ENCODE peak calls at places on chromosomes 12 and 14, in five cellular contexts. W is mammary epithelial cell, T is aorta, O is BJ, I is PC-3. M is an unnamed sample. For H3K36me3, the result is how much of the 10 kb centered on the place peaks cover.

GRCh38 chr14:32985881-32986280 is 47.2 kb downstream of the NPAS3 start:
- DNase-seq in W (no peak), T (no peak), O (no peak), I (no peak), M (no peak)

GRCh38 chr14:105091335-105092123 is 26.3 kb upstream of the GPR132 start:
- DNase-seq in W (peak), T (peak), O (no peak), I (peak), M (no peak)

GRCh38 chr12:50453872-50454271 is 50.9 kb upstream of the DIP2B start:
- DNase-seq in W (no peak), T (no peak), O (no peak), I (peak), M (no peak)

GRCh38 chr14:95467232-95467631 is 49.2 kb downstream of the SYNE3 start:
- DNase-seq in W (no peak), T (no peak), O (no peak), I (no peak), M (no peak)

GRCh38 chr14:90053044-90053443 is 8.8 kb upstream of the KCNK13 start:
- DNase-seq in W (no peak), T (no peak), O (peak), I (peak), M (no peak)

GRCh38 chr12:120720234-120720968 is 5.2 kb upstream of the ACADS start:
- DNase-seq in W (peak), T (no peak), O (no peak), I (peak), M (no peak)

GRCh38 chr12:45990468-45991288 is at the start of gene SCAF11:
- DNase-seq in W (peak), T (peak), O (peak), I (peak), M (peak)

GRCh38 chr14:52397844-52398243 is 83.7 kb downstream of the PTGER2 start:
- DNase-seq in W (no peak), T (no peak), O (no peak), I (no peak), M (no peak)

GRCh38 chr14:91363776-91364523 is 53.7 kb downstream of the CCDC88C start:
- DNase-seq in W (no peak), T (peak), O (no peak), I (no peak), M (no peak)

GRCh38 chr14:103574707-103575285 is 12.0 kb downstream of the COA8 start:
- DNase-seq in W (no peak), T (no peak), O (no peak), I (no peak), M (no peak)

GRCh38 chr14:53044486-53044885 is 93.6 kb upstream of the FERMT2 start:
- DNase-seq in W (peak), T (no peak), O (peak), I (peak), M (no peak)

GRCh38 chr14:99191663-99192621 is 80.1 kb downstream of the BCL11B start:
- DNase-seq in W (peak), T (peak), O (peak), I (peak), M (no peak)

GRCh38 chr12:54981796-54982195 is 2.8 kb downstream of the TESPA1 start:
- DNase-seq in W (no peak), T (no peak), O (no peak), I (no peak), M (no peak)

GRCh38 chr14:99395904-99396530 is 84.6 kb downstream of the SETD3 start:
- DNase-seq in W (peak), T (no peak), O (no peak), I (peak), M (no peak)

GRCh38 chr14:99055019-99055418 is 217.0 kb downstream of the BCL11B start:
- DNase-seq in W (peak), T (no peak), O (no peak), I (no peak), M (no peak)

GRCh38 chr12:87923361-87923760 is 105.8 kb downstream of the C12orf50 start:
- DNase-seq in W (no peak), T (no peak), O (no peak), I (no peak), M (no peak)

GRCh38 chr14:42782744-42783143 is 1176.1 kb downstream of the LRFN5 start:
- DNase-seq in W (no peak), T (no peak), O (no peak), I (no peak), M (no peak)

DNA sequence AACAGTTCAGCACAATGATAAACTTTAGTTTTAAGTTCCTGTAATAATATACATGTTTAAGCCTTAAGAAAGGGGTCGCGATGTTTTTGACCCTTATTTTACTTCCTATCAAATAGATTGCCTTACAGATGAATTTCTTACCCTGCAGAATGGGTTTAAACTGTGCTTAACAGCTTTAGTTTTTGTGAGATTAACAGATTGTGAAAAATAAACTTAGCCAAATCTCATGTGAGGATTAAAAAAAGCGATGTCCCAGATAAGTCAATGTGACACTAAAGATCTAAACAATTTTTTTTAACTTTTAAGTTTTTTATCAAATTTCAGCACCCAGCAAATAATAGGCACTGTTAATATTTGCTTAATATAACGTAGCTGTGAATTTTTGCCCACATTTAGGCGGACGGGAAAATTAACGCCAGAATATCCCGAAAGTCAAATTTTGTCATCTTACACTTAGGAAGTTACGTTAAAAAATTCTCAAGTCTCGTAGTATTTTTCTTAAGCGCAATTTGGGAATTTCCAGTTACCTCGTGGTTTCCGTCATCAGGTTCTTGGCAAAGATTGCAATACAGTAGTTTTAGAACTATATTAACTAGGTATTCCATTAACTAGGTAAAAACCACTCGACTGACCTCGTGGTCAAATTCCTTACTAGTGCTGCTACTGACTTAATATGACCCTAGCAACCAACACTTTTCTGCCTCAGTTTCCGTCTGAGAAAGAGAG is 1.2 kb downstream of the HNRNPC start:
- DNase-seq in W (peak), T (no peak), O (no peak), I (peak), M (no peak)
- H3K36me3 ChIP-seq in W (under half), T (under half), O (under half), I (half or more), M (half or more)

GRCh38 chr12:111444314-111444705 is 38.6 kb downstream of the SH2B3 start:
- DNase-seq in W (peak), T (no peak), O (no peak), I (no peak), M (no peak)
- H3K4me3 ChIP-seq in W (no peak), T (no peak), O (no peak), I (no peak), M (no peak)

GRCh38 chr12:367972-368371 is 21.1 kb downstream of the KDM5A start:
- DNase-seq in W (no peak), T (no peak), O (no peak), I (no peak), M (no peak)
- H3K36me3 ChIP-seq in W (under half), T (under half), O (under half), I (under half), M (half or more)

GRCh38 chr12:116502989-116503496 is 56.1 kb upstream of the MAP1LC3B2 start:
- DNase-seq in W (no peak), T (no peak), O (no peak), I (peak), M (no peak)
- H3K4me3 ChIP-seq in W (no peak), T (no peak), O (no peak), I (no peak), M (no peak)

DNA sequence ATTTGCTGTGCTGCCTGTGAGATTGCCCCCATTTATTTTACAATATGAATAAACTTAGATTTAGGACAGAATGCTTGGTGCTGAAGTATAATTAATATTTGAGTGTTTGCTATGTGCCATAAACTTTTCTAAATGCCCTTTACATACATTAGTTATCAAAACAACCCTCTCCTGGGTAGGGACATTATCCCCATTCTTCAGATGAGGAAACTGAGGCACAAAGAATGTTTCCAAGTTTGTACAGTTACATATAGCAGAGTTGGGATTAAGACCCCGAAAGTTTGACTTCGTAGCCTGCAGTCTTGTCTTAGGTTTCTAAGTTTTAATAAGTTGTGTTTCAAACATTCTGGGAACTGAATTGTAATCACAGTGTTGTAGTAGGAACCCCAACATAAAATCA is 18.4 kb downstream of the KLHDC2 start:
- DNase-seq in W (no peak), T (no peak), O (no peak), I (no peak), M (no peak)
- H3K36me3 ChIP-seq in W (under half), T (under half), O (under half), I (half or more), M (half or more)

GRCh38 chr14:65976771-65977170 is 509.4 kb upstream of the CCDC196 start:
- DNase-seq in W (no peak), T (no peak), O (no peak), I (no peak), M (no peak)
- H3K4me3 ChIP-seq in W (no peak), T (no peak), O (no peak), I (no peak), M (no peak)

DNA sequence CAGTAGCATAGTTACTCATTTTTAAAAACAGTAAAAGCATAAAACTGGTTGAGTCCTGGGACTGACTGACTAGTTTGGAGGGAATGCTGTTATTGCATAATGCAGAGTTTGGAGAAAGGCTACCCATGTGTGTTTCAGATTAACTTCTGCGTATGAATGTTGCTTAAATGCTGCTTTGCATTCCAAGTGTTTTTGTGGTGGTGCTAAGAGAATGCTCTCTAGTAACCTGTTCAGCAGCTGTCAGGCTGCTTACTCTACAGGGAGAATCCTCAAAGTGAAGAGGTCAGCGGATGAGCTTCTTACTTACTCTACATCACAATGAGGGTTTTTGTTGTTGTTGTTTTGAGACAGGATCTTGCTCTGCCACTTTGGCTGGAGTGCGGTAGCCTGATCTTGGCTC is 4.3 kb downstream of the DLST start:
- DNase-seq in W (peak), T (no peak), O (peak), I (no peak), M (peak)
- H3K36me3 ChIP-seq in W (under half), T (under half), O (under half), I (under half), M (half or more)